ENCODE peak calls at places on chromosomes 5 and 9, in five cellular contexts. Z is GM20000; S is psoas muscle; L is activated T-cell treated with anti-CD3 and anti-CD28 coated beads for 1 hour; J is activated CD8-positive, alpha-beta memory T cell treated with anti-CD3 and anti-CD28 coated beads for 1 hour. E is an unnamed sample.

GRCh38 chr9:74953235-74953741 is 576 bp upstream of the C9orf40 start:
- DNase-seq in Z (no peak), S (no peak), L (no peak), J (no peak), E (no peak)

GRCh38 chr9:21060919-21061561 is 16.7 kb downstream of the IFNB1 start:
- DNase-seq in Z (peak), S (no peak), L (no peak), J (no peak), E (no peak)

GRCh38 chr9:115694014-115694413 is 459.6 kb upstream of the PAPPA start:
- DNase-seq in Z (no peak), S (no peak), L (no peak), J (no peak), E (no peak)

GRCh38 chr9:96075111-96075510 is 199.6 kb downstream of the ERCC6L2 start:
- DNase-seq in Z (no peak), S (no peak), L (no peak), J (no peak), E (no peak)

GRCh38 chr5:93580387-93581100 is 475 bp downstream of the NR2F1-AS1 start:
- DNase-seq in Z (no peak), S (no peak), L (no peak), J (no peak), E (no peak)

GRCh38 chr9:116157436-116158138 is 4.0 kb downstream of the PAPPA start:
- DNase-seq in Z (no peak), S (no peak), L (no peak), J (no peak), E (no peak)

GRCh38 chr9:110837401-110838005 is 168.9 kb downstream of the MUSK start:
- DNase-seq in Z (no peak), S (no peak), L (no peak), J (no peak), E (no peak)

GRCh38 chr5:96257904-96258303 is 175.1 kb downstream of the PCSK1 start:
- DNase-seq in Z (no peak), S (no peak), L (no peak), J (no peak), E (no peak)

GRCh38 chr9:134681061-134681661 is 39.6 kb downstream of the COL5A1 start:
- DNase-seq in Z (no peak), S (peak), L (no peak), J (no peak), E (no peak)

GRCh38 chr9:136597965-136598364 is 52.1 kb upstream of the NOTCH1 start:
- DNase-seq in Z (no peak), S (no peak), L (no peak), J (no peak), E (no peak)

GRCh38 chr5:59789197-59789596 is 104.3 kb downstream of the PDE4D start:
- DNase-seq in Z (no peak), S (no peak), L (no peak), J (no peak), E (no peak)

GRCh38 chr5:174482549-174482948 is 241.8 kb upstream of the MSX2 start:
- DNase-seq in Z (no peak), S (no peak), L (no peak), J (no peak), E (no peak)

GRCh38 chr9:2021731-2022130 is 6.6 kb downstream of the SMARCA2 start:
- DNase-seq in Z (no peak), S (no peak), L (no peak), J (no peak), E (no peak)

GRCh38 chr5:8984386-8984785 is 561.5 kb downstream of the SEMA5A start:
- DNase-seq in Z (no peak), S (no peak), L (no peak), J (no peak), E (no peak)

GRCh38 chr5:172283020-172283861 is at the start of gene UBTD2:
- DNase-seq in Z (peak), S (peak), L (peak), J (peak), E (no peak)

GRCh38 chr9:19442240-19442639 is 33.4 kb downstream of the ACER2 start:
- DNase-seq in Z (no peak), S (no peak), L (no peak), J (no peak), E (no peak)

GRCh38 chr5:124343451-124343867 is 403.0 kb downstream of the ZNF608 start:
- DNase-seq in Z (no peak), S (no peak), L (no peak), J (no peak), E (no peak)

GRCh38 chr9:127676636-127677035 is 30.2 kb upstream of the CFAP157 start:
- DNase-seq in Z (no peak), S (no peak), L (no peak), J (no peak), E (no peak)

GRCh38 chr9:134384811-134385479 is 58.7 kb downstream of the RXRA start:
- DNase-seq in Z (no peak), S (no peak), L (no peak), J (no peak), E (no peak)

GRCh38 chr9:92764381-92764987 is at the start of gene BICD2:
- DNase-seq in Z (peak), S (no peak), L (peak), J (peak), E (no peak)

E was measured in CMK.